ENCODE peak calls at places on chromosomes 3 and 15, in eight cellular contexts. E is cardiac muscle cell, U is GM13976, L is WERI-Rb-1, A is progenitor cell of endocrine pancreas, S is upper lobe of right lung, V is AG04449, P is mesothelial cell of epicardium. M is an unnamed sample.

GRCh38 chr3:111594205-111594604 is 941 bp downstream of the ZBED2 start:
- DNase-seq in P (no peak), L (no peak), A (no peak), S (no peak), U (peak; percentile 30), E (no peak), V (peak; percentile 47), M (no peak)

GRCh38 chr3:161823910-161824309 is 327.3 kb downstream of the OTOL1 start:
- DNase-seq in L (no peak), E (no peak), A (no peak), P (no peak), S (no peak), V (no peak), U (no peak), M (no peak)

GRCh38 chr15:92158426-92158825 is 235.3 kb upstream of the ST8SIA2 start:
- DNase-seq in V (no peak), S (no peak), P (no peak), A (no peak), U (no peak), E (no peak), L (no peak), M (no peak)

GRCh38 chr15:80823995-80824394 is 44.8 kb downstream of the CEMIP start:
- DNase-seq in A (no peak), U (no peak), S (no peak), L (no peak), V (no peak), E (no peak), P (no peak), M (no peak)

GRCh38 chr3:48750906-48751305 is 33.9 kb upstream of the IP6K2 start:
- DNase-seq in U (no peak), L (no peak), E (no peak), S (no peak), A (no peak), P (no peak), V (no peak), M (no peak)

GRCh38 chr15:45704329-45705249 is 69.8 kb downstream of the SQOR start:
- DNase-seq in E (peak; percentile 74), A (peak; percentile 39), L (no peak), S (peak; percentile 69), U (peak; percentile 29), V (no peak), P (peak; percentile 48), M (no peak)

GRCh38 chr3:185216587-185216918 is 37.3 kb downstream of the EHHADH start:
- DNase-seq in S (no peak), U (no peak), E (peak; percentile 4), A (no peak), V (no peak), L (no peak), P (no peak), M (no peak)

GRCh38 chr15:43169888-43170287 is 15.3 kb upstream of the CCNDBP1 start:
- DNase-seq in L (no peak), P (no peak), E (no peak), V (no peak), S (no peak), U (no peak), A (no peak), M (no peak)

GRCh38 chr3:175146258-175146657 is 287.1 kb downstream of the NAALADL2 start:
- DNase-seq in S (no peak), U (no peak), L (no peak), E (no peak), A (no peak), P (no peak), V (peak; percentile 7), M (no peak)

GRCh38 chr3:49333091-49333490 is 6.8 kb downstream of the USP4 start:
- DNase-seq in P (no peak), E (no peak), S (peak; percentile 85), V (no peak), A (no peak), L (no peak), U (no peak), M (no peak)

GRCh38 chr15:89090791-89091666 is 2.8 kb downstream of the ABHD2 start:
- DNase-seq in V (no peak), U (peak; percentile 32), A (no peak), S (peak; percentile 83), P (no peak), L (no peak), E (peak; percentile 29), M (no peak)

GRCh38 chr15:101068961-101069734 is 150.0 kb downstream of the LRRK1 start:
- DNase-seq in E (peak; percentile 81), P (no peak), V (no peak), U (no peak), L (no peak), S (no peak), A (peak; percentile 31), M (no peak)

GRCh38 chr15:82045179-82045891 is 483 bp downstream of the MEX3B start:
- DNase-seq in A (peak; percentile 43), P (peak; percentile 48), E (peak; percentile 78), L (peak; percentile 45), V (no peak), U (peak; percentile 56), S (no peak), M (no peak)

GRCh38 chr15:68370768-68371151 is 61.2 kb downstream of the ITGA11 start:
- DNase-seq in L (no peak), E (no peak), U (no peak), S (no peak), P (no peak), V (no peak), A (no peak), M (no peak)

GRCh38 chr3:184456476-184456875 is 76.6 kb downstream of the CHRD start:
- DNase-seq in P (no peak), E (no peak), V (no peak), A (no peak), U (no peak), S (peak; percentile 42), L (no peak), M (no peak)

GRCh38 chr15:70153948-70154439 is 56.3 kb upstream of the TLE3 start:
- DNase-seq in V (no peak), U (no peak), L (no peak), E (no peak), S (no peak), P (no peak), A (no peak), M (no peak)

GRCh38 chr3:166011771-166012170 is 174.5 kb upstream of the BCHE start:
- DNase-seq in A (no peak), P (no peak), E (no peak), L (no peak), V (no peak), U (no peak), S (no peak), M (no peak)

DNA sequence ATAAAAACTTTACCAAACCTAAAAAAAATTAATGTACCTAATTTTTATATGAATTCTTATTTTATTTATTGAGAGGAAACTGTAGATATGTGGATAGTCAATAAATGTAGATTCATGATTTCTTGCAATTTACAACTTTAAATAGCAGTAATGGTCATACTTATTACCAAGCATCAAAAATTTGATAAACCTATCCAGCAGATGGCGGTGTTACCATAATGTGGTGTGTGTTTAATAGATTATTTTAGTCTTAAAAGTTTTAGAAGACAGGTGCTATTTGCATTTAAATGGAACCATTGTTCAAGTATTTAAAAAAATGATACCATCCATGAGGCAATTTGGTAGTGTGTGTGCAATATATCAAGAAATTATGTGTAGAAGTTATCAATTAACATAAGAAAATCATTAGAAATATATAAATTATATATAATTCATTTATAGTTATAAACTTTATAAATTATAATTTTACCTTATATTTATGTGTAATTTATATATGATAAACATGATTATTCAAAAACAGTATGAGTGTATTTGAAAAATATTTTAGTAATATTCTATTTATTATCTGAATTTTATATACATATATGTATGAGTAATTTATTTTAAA is 176.0 kb upstream of the BCHE start:
- DNase-seq in V (no peak), U (no peak), E (peak; percentile 54), S (no peak), A (no peak), L (peak; percentile 14), P (no peak), M (no peak)
- TF ChIP-seq CTCF in V (no peak), U (peak; percentile 14), E (peak; percentile 28), S (peak; percentile 38), A (peak; percentile 83), L (no peak), P (peak; percentile 80), M (peak; percentile 84)

GRCh38 chr15:73596214-73596613 is 37.0 kb downstream of the NPTN start:
- DNase-seq in V (no peak), A (no peak), S (no peak), E (no peak), U (no peak), P (no peak), L (no peak), M (no peak)
- TF ChIP-seq CTCF in V (no peak), A (no peak), S (no peak), E (no peak), U (no peak), P (no peak), L (no peak), M (no peak)

GRCh38 chr3:179927191-179927590 is 109.5 kb downstream of the PEX5L start:
- DNase-seq in S (no peak), E (peak; percentile 19), V (no peak), U (no peak), L (no peak), A (no peak), P (no peak), M (no peak)

GRCh38 chr3:179933079-179933478 is 103.7 kb downstream of the PEX5L start:
- DNase-seq in V (no peak), L (no peak), A (no peak), P (no peak), E (no peak), U (no peak), S (no peak), M (no peak)

GRCh38 chr3:179933872-179934271 is 102.9 kb downstream of the PEX5L start:
- DNase-seq in V (no peak), S (no peak), L (no peak), P (no peak), U (no peak), E (no peak), A (no peak), M (no peak)

GRCh38 chr3:179929091-179929529 is 107.6 kb downstream of the PEX5L start:
- DNase-seq in P (peak; percentile 56), E (peak; percentile 78), A (peak; percentile 33), S (no peak), U (peak; percentile 34), V (peak; percentile 31), L (peak; percentile 87), M (no peak)
- TF ChIP-seq CTCF in P (peak; percentile 69), E (peak; percentile 83), A (peak; percentile 92), S (peak; percentile 80), U (peak; percentile 71), V (peak; percentile 69), L (peak; percentile 59), M (peak; percentile 92)

GRCh38 chr3:162845918-162846317 is 1349.3 kb downstream of the OTOL1 start:
- DNase-seq in U (no peak), E (no peak), S (no peak), P (no peak), V (no peak), L (no peak), A (no peak), M (no peak)

GRCh38 chr3:162842817-162843216 is 1346.2 kb downstream of the OTOL1 start:
- DNase-seq in U (no peak), P (no peak), S (no peak), A (no peak), L (no peak), V (no peak), E (no peak), M (no peak)

GRCh38 chr3:162847511-162847910 is 1350.9 kb downstream of the OTOL1 start:
- DNase-seq in L (no peak), U (no peak), A (no peak), S (no peak), V (no peak), E (no peak), P (no peak), M (no peak)
- TF ChIP-seq CTCF in L (no peak), U (no peak), A (peak; percentile 6), S (no peak), V (no peak), E (no peak), P (peak; percentile 52), M (peak; percentile 56)

M was measured in type B pancreatic cell.